ENCODE peak calls at places on chromosomes 4 and X, in five cellular contexts. P is K562, X is WTC11, Z is GM12878, G is HepG2. D is an unnamed sample.

GRCh38 chrX:2863646-2864045 is 34.9 kb downstream of the GYG2 start:
- DNase-seq in P (no peak), X (peak), Z (no peak), G (no peak), D (no peak)

GRCh38 chr4:183264614-183265013 is 55.5 kb downstream of the CLDN22 start:
- DNase-seq in P (no peak), X (no peak), Z (no peak), G (no peak), D (no peak)

GRCh38 chrX:11474576-11474975 is 181.4 kb downstream of the AMELX start:
- DNase-seq in P (no peak), X (no peak), Z (no peak), G (no peak), D (no peak)

GRCh38 chr4:129446074-129446473 is 350.1 kb downstream of the C4orf33 start:
- DNase-seq in P (no peak), X (peak), Z (no peak), G (no peak), D (no peak)

GRCh38 chr4:40121515-40121914 is 64.9 kb downstream of the N4BP2 start:
- DNase-seq in P (peak), X (no peak), Z (peak), G (no peak), D (peak)

GRCh38 chr4:7581477-7581876 is 146.7 kb upstream of the PSAPL1 start:
- DNase-seq in P (peak), X (peak), Z (no peak), G (no peak), D (no peak)

GRCh38 chr4:38523524-38524448 is 140.2 kb upstream of the KLF3 start:
- DNase-seq in P (peak), X (no peak), Z (peak), G (no peak), D (no peak)

GRCh38 chr4:61750810-61751209 is 550.7 kb downstream of the ADGRL3 start:
- DNase-seq in P (no peak), X (no peak), Z (no peak), G (no peak), D (no peak)

GRCh38 chr4:96389752-96390151 is 549.9 kb downstream of the PDHA2 start:
- DNase-seq in P (no peak), X (no peak), Z (no peak), G (no peak), D (no peak)

GRCh38 chrX:46327229-46328081 is 217.8 kb downstream of the ZNF674 start:
- DNase-seq in P (no peak), X (peak), Z (no peak), G (peak), D (peak)

GRCh38 chr4:147327322-147327721 is 153.6 kb upstream of the EDNRA start:
- DNase-seq in P (no peak), X (no peak), Z (no peak), G (no peak), D (no peak)

GRCh38 chr4:173301518-173302201 is 32.5 kb downstream of the HMGB2 start:
- DNase-seq in P (peak), X (no peak), Z (no peak), G (no peak), D (no peak)

DNA sequence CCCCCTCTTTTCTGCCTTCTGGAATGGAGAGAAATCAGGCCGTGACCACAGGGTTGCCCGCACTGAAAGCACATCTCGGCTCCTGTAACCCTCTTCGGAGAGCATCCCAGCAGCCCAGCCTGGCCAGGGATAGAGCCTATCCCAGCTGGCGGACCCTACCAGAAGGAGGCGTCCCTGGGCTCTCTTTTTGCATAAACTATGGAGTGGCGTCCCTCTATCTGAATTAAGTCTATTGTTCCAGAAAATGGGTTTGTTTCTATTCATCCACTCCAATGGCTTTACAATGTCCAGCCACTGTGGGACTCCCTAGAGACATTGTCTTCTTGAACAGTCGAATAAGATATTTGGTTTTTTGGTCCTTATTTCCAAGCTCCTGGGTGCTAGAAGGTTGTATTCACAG is 689 bp upstream of the NHSL2 start:
- DNase-seq in P (no peak), X (peak), Z (no peak), G (no peak), D (peak)
- TF ChIP-seq ESRRA in P (no peak), X (no peak), Z (no peak), G (no peak), D (no peak)

DNA sequence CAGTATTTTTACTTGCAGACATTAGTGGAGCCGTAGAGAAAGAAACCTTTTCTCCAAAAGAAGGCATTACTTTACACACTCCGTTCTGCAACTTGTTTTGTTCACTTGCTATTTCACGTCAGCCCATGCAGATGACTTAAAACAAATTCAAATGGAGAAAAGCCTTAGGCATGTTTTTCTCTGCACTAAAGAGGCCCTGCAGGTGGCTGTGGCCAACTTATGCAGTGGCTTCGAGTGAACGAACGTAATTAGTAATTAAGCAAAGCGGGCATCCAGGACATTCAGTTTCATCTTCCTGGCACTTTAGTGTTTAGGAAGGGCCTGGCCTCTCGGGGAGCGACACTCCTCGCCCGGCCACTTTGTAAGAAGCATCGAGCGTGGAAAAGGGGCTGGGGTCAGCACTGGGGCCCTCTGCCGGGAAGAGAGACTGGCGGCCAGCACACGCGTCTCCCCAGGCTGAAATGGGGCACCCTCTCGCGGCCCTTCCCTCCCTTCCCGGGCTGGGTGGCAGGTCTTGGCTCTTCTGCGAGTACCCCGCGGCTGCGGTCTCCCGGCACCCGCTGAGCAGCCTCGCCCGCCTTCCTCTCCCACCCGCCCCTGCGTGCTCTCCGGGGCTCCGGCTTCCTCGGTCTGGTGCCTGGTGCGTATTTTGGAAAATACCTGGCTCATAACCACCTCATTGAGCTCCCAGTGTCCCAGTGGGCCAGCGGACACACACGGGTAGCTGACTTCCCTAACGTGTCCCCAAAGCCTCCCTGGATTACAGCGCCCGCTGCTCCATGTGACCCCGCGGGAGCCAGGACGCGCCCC is 706 bp upstream of the CYP4V2 start:
- DNase-seq in P (peak), X (peak), Z (no peak), G (no peak), D (no peak)
- TF ChIP-seq CTCF in P (no peak), X (no peak), Z (no peak), G (peak), D (no peak)

GRCh38 chr4:90007494-90008167 is 113.0 kb downstream of the MMRN1 start:
- DNase-seq in P (no peak), X (peak), Z (no peak), G (no peak), D (no peak)
- TF ChIP-seq ESRRA in P (no peak), X (no peak), Z (no peak), G (no peak), D (no peak)

GRCh38 chr4:3775576-3775975 is 9.4 kb downstream of the ADRA2C start:
- DNase-seq in P (no peak), X (no peak), Z (no peak), G (no peak), D (no peak)

GRCh38 chr4:3777033-3777390 is 10.8 kb downstream of the ADRA2C start:
- DNase-seq in P (no peak), X (no peak), Z (no peak), G (no peak), D (no peak)

GRCh38 chr4:3776166-3777032 is 10.2 kb downstream of the ADRA2C start:
- DNase-seq in P (no peak), X (no peak), Z (no peak), G (no peak), D (no peak)

GRCh38 chr4:3779509-3779908 is 13.3 kb downstream of the ADRA2C start:
- DNase-seq in P (no peak), X (no peak), Z (no peak), G (no peak), D (no peak)

GRCh38 chr4:3777669-3778068 is 11.5 kb downstream of the ADRA2C start:
- DNase-seq in P (no peak), X (no peak), Z (no peak), G (no peak), D (no peak)
- TF ChIP-seq CTCF in P (no peak), X (no peak), Z (no peak), G (no peak), D (no peak)

DNA sequence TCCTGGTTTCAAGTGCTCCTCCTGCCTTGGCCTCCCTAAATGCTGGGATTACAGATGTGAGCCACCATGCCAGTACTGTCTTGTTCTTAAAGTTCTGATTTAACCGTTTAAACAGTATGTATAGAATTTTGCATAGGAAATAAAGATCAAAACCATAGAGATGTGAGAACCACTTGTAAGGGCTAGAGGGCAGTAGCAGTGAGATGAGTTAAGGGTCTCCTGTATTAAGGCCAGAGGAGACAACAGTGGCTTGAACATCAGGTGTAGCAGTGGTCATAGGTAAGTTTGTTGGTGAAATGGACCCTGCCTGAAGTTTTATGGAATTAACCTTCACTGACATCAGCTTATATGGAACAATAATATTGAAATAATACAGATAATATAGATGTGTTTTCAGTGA is 155.7 kb downstream of the SLC4A4 start:
- DNase-seq in P (no peak), X (no peak), Z (no peak), G (no peak), D (no peak)
- TF ChIP-seq ESRRA in P (no peak), X (no peak), Z (no peak), G (no peak), D (no peak)

DNA sequence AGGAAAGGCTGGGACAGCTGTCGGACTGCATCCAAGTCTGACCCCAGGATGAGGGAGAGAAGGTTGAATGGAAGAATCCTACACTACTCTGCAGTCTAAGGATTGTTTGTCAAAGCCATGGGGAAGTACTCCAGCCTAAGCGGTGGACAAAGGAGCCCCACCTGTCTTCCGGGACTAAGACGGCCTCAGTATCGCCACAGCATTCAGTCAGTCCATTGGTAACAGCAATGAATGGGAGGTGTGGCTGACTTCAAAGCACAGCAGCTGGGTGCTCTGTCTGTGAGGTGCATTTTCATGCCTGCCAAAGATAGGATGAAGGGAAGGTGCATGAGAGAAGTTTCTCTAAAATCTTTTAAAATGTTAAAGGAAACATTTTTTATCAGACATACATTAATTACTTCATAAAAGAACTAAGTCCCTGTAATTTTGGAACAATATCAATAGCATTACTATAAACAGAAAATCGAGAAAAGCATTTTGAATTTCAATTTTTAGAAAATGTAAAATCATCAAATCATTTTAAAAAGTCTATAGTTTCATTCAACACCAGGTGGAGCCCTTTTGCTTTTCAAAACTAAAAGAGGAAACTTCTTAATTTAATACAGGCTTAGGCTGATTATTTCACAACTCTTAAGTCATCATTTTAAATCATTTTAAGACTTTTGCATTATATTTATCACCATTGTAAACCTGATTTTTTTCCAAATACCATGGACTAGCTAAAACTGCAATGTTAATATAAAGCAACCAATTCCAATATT is 27.6 kb upstream of the INTU start:
- DNase-seq in P (peak), X (peak), Z (no peak), G (peak), D (peak)
- TF ChIP-seq CTCF in P (peak), X (no peak), Z (peak), G (no peak), D (peak)

GRCh38 chr4:81198151-81198550 is 16.9 kb downstream of the PRKG2 start:
- DNase-seq in P (no peak), X (no peak), Z (no peak), G (no peak), D (no peak)
- TF ChIP-seq ESRRA in P (no peak), X (no peak), Z (no peak), G (no peak), D (no peak)

GRCh38 chrX:27555514-27555913 is 34.6 kb upstream of the DCAF8L2 start:
- DNase-seq in P (no peak), X (no peak), Z (no peak), G (peak), D (peak)
- TF ChIP-seq CTCF in P (no peak), X (peak), Z (peak), G (peak), D (no peak)